ENCODE peak calls at places on chromosomes 3 and 15, in six cellular contexts. Q, U, O, D, C and J are unnamed samples.

GRCh38 chr3:111715911-111716523 is 120.9 kb upstream of the ZBED2 start:
- DNase-seq in O (peak), U (no peak), Q (peak), C (no peak), D (no peak), J (peak)

GRCh38 chr3:121975702-121976302 is 46.2 kb downstream of the ILDR1 start:
- DNase-seq in Q (no peak), C (no peak), O (no peak), D (no peak), U (no peak), J (peak)

GRCh38 chr3:129173725-129174124 is 10.0 kb downstream of the CNBP start:
- DNase-seq in O (no peak), U (no peak), Q (no peak), D (no peak), C (no peak), J (no peak)

GRCh38 chr3:40120816-40121215 is 188.7 kb upstream of the EIF1B start:
- DNase-seq in C (no peak), O (no peak), D (no peak), U (no peak), Q (peak), J (peak)

GRCh38 chr3:39025222-39025970 is 26.3 kb downstream of the SCN11A start:
- DNase-seq in U (no peak), O (no peak), C (no peak), D (no peak), Q (peak), J (peak)

GRCh38 chr3:53044371-53045106 is 1.3 kb downstream of the SFMBT1 start:
- DNase-seq in U (peak), O (peak), C (peak), Q (peak), D (no peak), J (peak)

GRCh38 chr15:57635300-57635944 is 43.7 kb downstream of the MYZAP start:
- DNase-seq in D (no peak), C (no peak), O (no peak), Q (peak), U (no peak), J (no peak)

GRCh38 chr3:157542711-157543485 is 39.7 kb upstream of the VEPH1 start:
- DNase-seq in U (no peak), O (peak), D (no peak), C (peak), Q (peak), J (peak)

GRCh38 chr3:157412323-157412845 is 24.3 kb upstream of the PTX3 start:
- DNase-seq in U (no peak), D (no peak), C (no peak), O (no peak), Q (no peak), J (no peak)

GRCh38 chr3:124248471-124249028 is 256.6 kb upstream of the ROPN1 start:
- DNase-seq in D (no peak), O (no peak), Q (peak), U (no peak), C (no peak), J (peak)

GRCh38 chr15:47404877-47405276 is 312.4 kb upstream of the SEMA6D start:
- DNase-seq in D (no peak), Q (no peak), O (no peak), U (no peak), C (no peak), J (no peak)

GRCh38 chr3:20068512-20069177 is 28.4 kb downstream of the KAT2B start:
- DNase-seq in D (no peak), U (no peak), O (no peak), C (no peak), Q (no peak), J (no peak)

GRCh38 chr3:8575364-8576104 is 69.1 kb downstream of the SSUH2 start:
- DNase-seq in D (no peak), O (no peak), U (no peak), Q (peak), C (no peak), J (peak)

GRCh38 chr3:49673131-49673714 is 928 bp upstream of the APEH start:
- DNase-seq in C (no peak), O (no peak), Q (no peak), D (no peak), U (peak), J (peak)

GRCh38 chr3:147661916-147662315 is 252.8 kb downstream of the ZIC1 start:
- DNase-seq in C (no peak), Q (no peak), U (no peak), O (no peak), D (no peak), J (no peak)

GRCh38 chr3:126245811-126246727 is 65.7 kb upstream of the ALDH1L1 start:
- DNase-seq in O (peak), U (no peak), D (no peak), C (peak), Q (peak), J (peak)

GRCh38 chr3:193885832-193886231 is 250.1 kb upstream of the HES1 start:
- DNase-seq in C (no peak), O (no peak), Q (no peak), U (no peak), D (no peak), J (no peak)

GRCh38 chr3:71361346-71361745 is 222.2 kb downstream of the FOXP1 start:
- DNase-seq in D (no peak), O (no peak), Q (no peak), U (no peak), C (no peak), J (no peak)

GRCh38 chr15:45386974-45387373 is 8.6 kb upstream of the GATM start:
- DNase-seq in C (no peak), O (no peak), D (no peak), U (no peak), Q (no peak), J (no peak)

GRCh38 chr15:50187525-50187924 is 5.5 kb downstream of the SLC27A2 start:
- DNase-seq in O (no peak), U (no peak), C (no peak), D (no peak), Q (no peak), J (no peak)

GRCh38 chr3:9229325-9229724 is 20.1 kb downstream of the SRGAP3 start:
- DNase-seq in O (no peak), Q (no peak), C (no peak), U (no peak), D (no peak), J (no peak)

GRCh38 chr15:81189583-81190283 is 6.9 kb upstream of the IL16 start:
- DNase-seq in C (no peak), O (no peak), U (no peak), D (no peak), Q (peak), J (peak)

GRCh38 chr15:99421172-99421656 is 144.6 kb upstream of the MEF2A start:
- DNase-seq in C (no peak), U (peak), O (no peak), D (no peak), Q (no peak), J (peak)

GRCh38 chr3:23324745-23325144 is 121.6 kb downstream of the UBE2E2 start:
- DNase-seq in C (no peak), O (no peak), D (no peak), Q (peak), U (no peak), J (peak)

GRCh38 chr15:87672309-87672897 is 584.1 kb downstream of the NTRK3 start:
- DNase-seq in Q (peak), U (no peak), D (no peak), C (peak), O (peak), J (peak)

GRCh38 chr3:50154476-50154839 is 666 bp upstream of the SEMA3F start:
- DNase-seq in U (no peak), O (peak), D (no peak), Q (no peak), C (no peak), J (no peak)

GRCh38 chr3:43207628-43208085 is 78.7 kb upstream of the SNRK start:
- DNase-seq in U (no peak), D (no peak), Q (peak), O (no peak), C (no peak), J (no peak)

GRCh38 chr3:37907906-37908305 is 46.2 kb downstream of the CTDSPL start:
- DNase-seq in D (peak), O (no peak), U (no peak), C (no peak), Q (no peak), J (no peak)

GRCh38 chr15:38335106-38335505 is 82.5 kb downstream of the SPRED1 start:
- DNase-seq in D (no peak), Q (no peak), O (no peak), C (no peak), U (no peak), J (no peak)

GRCh38 chr3:111824351-111824750 is 34.7 kb upstream of the PHLDB2 start:
- DNase-seq in C (no peak), Q (no peak), O (no peak), D (no peak), U (no peak), J (no peak)